ENCODE peak calls at places on chromosomes 3 and 15, in seven cellular contexts. W, N, O, X, M, Y and E are unnamed samples.

GRCh38 chr3:172125963-172126403 is 86.6 kb downstream of the FNDC3B start:
- DNase-seq in M (no peak), O (no peak), X (no peak), Y (no peak), N (no peak), W (no peak), E (no peak)

GRCh38 chr3:14962762-14963161 is 15.4 kb downstream of the NR2C2 start:
- DNase-seq in O (no peak), W (no peak), Y (no peak), M (no peak), X (no peak), N (no peak), E (no peak)

GRCh38 chr15:41574158-41574557 is 15.1 kb downstream of the TYRO3 start:
- DNase-seq in X (no peak), Y (no peak), N (no peak), M (no peak), W (no peak), O (no peak), E (no peak)

GRCh38 chr15:57772223-57772957 is 65.9 kb downstream of the POLR2M start:
- DNase-seq in Y (no peak), N (no peak), O (no peak), W (no peak), X (no peak), M (no peak), E (no peak)

GRCh38 chr3:98743071-98743470 is 20.1 kb upstream of the ST3GAL6 start:
- DNase-seq in M (no peak), W (no peak), N (no peak), Y (no peak), X (no peak), O (no peak), E (no peak)

GRCh38 chr3:23877324-23877980 is 39.3 kb downstream of the NKIRAS1 start:
- DNase-seq in Y (no peak), W (no peak), O (no peak), M (peak; percentile 25), N (no peak), X (no peak), E (no peak)

GRCh38 chr3:40639006-40639405 is 114.2 kb downstream of the ZNF621 start:
- DNase-seq in M (no peak), N (no peak), O (no peak), Y (no peak), X (no peak), W (no peak), E (no peak)

GRCh38 chr3:56851966-56852884 is 50.5 kb upstream of the ARHGEF3 start:
- DNase-seq in Y (no peak), O (no peak), X (no peak), W (no peak), N (no peak), M (no peak), E (no peak)

GRCh38 chr15:81813215-81813614 is 232.6 kb downstream of the MEX3B start:
- DNase-seq in O (no peak), N (no peak), Y (peak; percentile 46), W (no peak), X (peak; percentile 7), M (no peak), E (peak; percentile 24)

GRCh38 chr3:27591811-27592210 is 107.6 kb upstream of the SLC4A7 start:
- DNase-seq in X (no peak), W (no peak), O (no peak), Y (no peak), M (no peak), N (no peak), E (no peak)

GRCh38 chr3:78337801-78338211 is 1297.9 kb downstream of the ROBO2 start:
- DNase-seq in Y (no peak), N (no peak), W (no peak), M (no peak), X (no peak), O (no peak), E (no peak)

GRCh38 chr3:188972313-188972712 is 199.5 kb upstream of the TPRG1 start:
- DNase-seq in W (no peak), X (no peak), O (no peak), N (no peak), Y (no peak), M (no peak), E (no peak)

GRCh38 chr15:59255647-59256380 is 49.2 kb downstream of the LDHAL6B start:
- DNase-seq in W (no peak), M (peak; percentile 84), O (no peak), X (peak; percentile 83), N (no peak), Y (no peak), E (no peak)

GRCh38 chr3:187161556-187161955 is 22.3 kb upstream of the RPL39L start:
- DNase-seq in N (no peak), M (no peak), X (no peak), O (no peak), W (no peak), Y (no peak), E (no peak)

GRCh38 chr3:20054549-20054987 is 14.3 kb downstream of the KAT2B start:
- DNase-seq in N (peak; percentile 82), X (peak; percentile 95), M (peak; percentile 78), O (no peak), Y (no peak), W (peak; percentile 95), E (peak; percentile 16)

GRCh38 chr3:64815195-64815627 is 127.4 kb upstream of the ADAMTS9 start:
- DNase-seq in N (no peak), M (no peak), W (no peak), Y (no peak), X (no peak), O (no peak), E (peak; percentile 19)

GRCh38 chr3:143847787-143848631 is at the start of gene SLC9A9:
- DNase-seq in O (no peak), N (peak; percentile 63), X (no peak), Y (no peak), M (no peak), W (no peak), E (no peak)

GRCh38 chr15:52082197-52083036 is 30.2 kb downstream of the BCL2L10 start:
- DNase-seq in O (no peak), Y (no peak), N (peak; percentile 86), W (no peak), M (no peak), X (no peak), E (no peak)

GRCh38 chr3:172201136-172201989 is 162.0 kb downstream of the FNDC3B start:
- DNase-seq in W (no peak), Y (peak; percentile 60), M (no peak), X (no peak), N (no peak), O (no peak), E (peak; percentile 26)

GRCh38 chr3:18119866-18120265 is 305.3 kb downstream of the SATB1 start:
- DNase-seq in X (no peak), O (no peak), N (no peak), M (no peak), Y (no peak), W (no peak), E (no peak)

GRCh38 chr3:41679412-41679811 is 282.5 kb downstream of the ULK4 start:
- DNase-seq in M (no peak), W (no peak), N (no peak), O (no peak), X (no peak), Y (no peak), E (no peak)

DNA sequence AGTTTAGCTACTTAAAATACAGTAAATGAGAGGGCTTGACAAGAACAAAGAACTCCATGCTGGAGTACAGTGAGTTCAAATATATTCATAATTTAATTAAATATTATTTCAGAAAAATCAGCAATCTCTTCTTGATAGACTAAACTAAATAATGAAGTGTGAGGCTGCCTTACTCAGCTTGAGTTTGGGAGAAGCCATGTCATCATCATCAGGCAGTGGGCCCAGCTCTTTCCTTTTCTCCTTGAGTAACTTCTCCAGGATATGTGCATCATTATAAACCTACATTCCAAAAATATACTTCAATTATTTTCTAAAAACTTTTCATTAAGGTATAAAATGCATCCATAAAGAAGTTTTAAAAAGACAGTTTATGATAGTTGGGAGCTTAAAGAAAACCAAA is 70.5 kb downstream of the PBRM1 start:
- DNase-seq in N (no peak), O (no peak), Y (no peak), X (no peak), M (no peak), W (no peak), E (no peak)
- TF ChIP-seq SIN3A in N (no peak), O (no peak), Y (no peak), X (no peak), M (no peak), W (no peak), E (no peak)

DNA sequence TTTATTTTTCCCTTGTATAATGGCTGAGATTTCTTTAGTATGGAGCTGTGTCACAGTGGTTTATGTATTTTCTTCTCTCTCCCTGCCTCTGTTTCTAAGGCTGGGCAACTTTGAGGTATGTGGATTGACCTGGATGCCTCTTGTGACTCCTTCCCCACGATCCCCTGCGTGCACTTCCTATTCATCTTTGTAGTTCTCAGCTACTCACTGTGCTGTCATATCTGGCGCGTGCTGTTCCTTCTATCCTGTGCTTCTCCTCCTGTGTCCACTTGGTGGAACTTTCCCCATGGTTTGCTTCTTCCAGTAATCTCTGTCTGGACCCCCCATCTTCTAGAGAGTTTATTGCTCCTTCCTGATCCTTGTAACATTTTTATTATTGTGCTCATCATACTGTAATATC is 97.3 kb downstream of the AKAP13 start:
- DNase-seq in Y (no peak), W (no peak), X (no peak), M (no peak), N (no peak), O (no peak), E (no peak)
- TF ChIP-seq SIN3A in Y (no peak), W (no peak), X (no peak), M (no peak), N (no peak), O (no peak), E (no peak)

DNA sequence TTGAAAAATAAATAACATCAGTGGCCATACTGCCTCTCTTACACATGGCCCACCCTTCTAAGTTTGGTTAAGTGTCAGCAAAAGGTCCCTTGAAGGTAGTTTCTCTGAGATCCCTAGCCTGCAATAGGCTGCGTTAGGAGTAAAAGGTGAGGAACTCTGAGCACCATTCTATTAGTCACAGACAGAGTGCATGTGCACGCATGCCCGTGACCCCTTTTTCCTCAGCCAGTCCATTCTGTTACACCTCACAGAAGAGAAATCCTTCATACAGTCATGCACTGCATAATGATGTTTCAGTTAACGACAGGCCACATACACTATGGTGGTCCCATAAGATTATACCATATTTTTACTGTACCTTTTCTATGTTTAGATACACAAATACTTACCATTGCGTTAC is 12.5 kb downstream of the RCCD1 start:
- DNase-seq in X (no peak), W (no peak), M (no peak), N (no peak), Y (no peak), O (no peak), E (no peak)
- TF ChIP-seq SIN3A in X (no peak), W (no peak), M (no peak), N (no peak), Y (no peak), O (no peak), E (no peak)

GRCh38 chr3:149792485-149793270 is at the start of gene ANKUB1:
- DNase-seq in W (no peak), Y (no peak), O (no peak), M (no peak), N (no peak), X (no peak), E (no peak)

GRCh38 chr3:149790698-149791097 is 1.7 kb downstream of the ANKUB1 start:
- DNase-seq in O (no peak), M (peak; percentile 24), X (no peak), N (no peak), Y (no peak), W (no peak), E (no peak)

DNA sequence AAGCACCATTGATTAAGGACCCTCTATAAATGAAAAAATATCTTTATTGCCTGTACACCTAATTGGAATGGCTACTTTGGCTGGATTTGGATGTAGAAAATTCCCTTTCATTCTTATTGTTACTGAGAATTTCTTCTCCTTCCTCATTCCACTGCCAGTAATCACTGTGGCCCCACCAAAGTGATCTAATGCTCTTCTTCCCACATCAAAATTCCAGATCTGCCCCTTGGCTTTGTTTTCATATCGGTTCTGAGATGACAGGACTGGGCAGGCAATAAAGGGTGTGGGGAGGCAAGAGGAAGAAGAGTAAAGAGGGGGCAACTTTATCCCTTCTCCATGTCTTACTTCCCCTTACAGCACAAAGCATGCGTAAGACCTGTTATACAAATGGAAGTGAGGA is 2.1 kb downstream of the ANKUB1 start:
- DNase-seq in N (no peak), X (no peak), W (no peak), Y (no peak), M (no peak), O (no peak), E (no peak)
- TF ChIP-seq SIN3A in N (no peak), X (peak; percentile 41), W (no peak), Y (no peak), M (no peak), O (no peak), E (no peak)